ENCODE peak calls at places on chromosome 15, in five cellular contexts. O, K, L, R and S are unnamed samples.

GRCh38 chr15:54575586-54575985 is 597.3 kb downstream of the UNC13C start:
- DNase-seq in O (no peak), K (no peak), L (no peak), R (no peak), S (no peak)

GRCh38 chr15:91862891-91863520 is 9.5 kb downstream of the SLCO3A1 start:
- DNase-seq in O (no peak), K (no peak), L (no peak), R (no peak), S (no peak)

GRCh38 chr15:73927003-73927475 is 777 bp downstream of the LOXL1 start:
- DNase-seq in O (peak; percentile 47), K (no peak), L (no peak), R (peak; percentile 44), S (no peak)

GRCh38 chr15:31483053-31483923 is 156.7 kb downstream of the KLF13 start:
- DNase-seq in O (peak; percentile 71), K (no peak), L (no peak), R (peak; percentile 76), S (no peak)

GRCh38 chr15:72201346-72202029 is 3.9 kb upstream of the GRAMD2A start:
- DNase-seq in O (no peak), K (no peak), L (no peak), R (no peak), S (no peak)

GRCh38 chr15:51312754-51313390 is 25.5 kb downstream of the CYP19A1 start:
- DNase-seq in O (no peak), K (no peak), L (no peak), R (no peak), S (no peak)

GRCh38 chr15:34799825-34800168 is 4.4 kb upstream of the ACTC1 start:
- DNase-seq in O (no peak), K (no peak), L (no peak), R (no peak), S (no peak)

GRCh38 chr15:86076468-86076867 is 3.2 kb upstream of the AGBL1 start:
- DNase-seq in O (no peak), K (no peak), L (no peak), R (no peak), S (no peak)

GRCh38 chr15:47422901-47423300 is 294.4 kb upstream of the SEMA6D start:
- DNase-seq in O (no peak), K (no peak), L (no peak), R (no peak), S (no peak)

GRCh38 chr15:31403096-31403495 is 76.5 kb downstream of the KLF13 start:
- DNase-seq in O (no peak), K (no peak), L (no peak), R (no peak), S (no peak)

GRCh38 chr15:35252351-35252865 is 167.3 kb upstream of the NANOGP8 start:
- DNase-seq in O (no peak), K (no peak), L (no peak), R (no peak), S (no peak)